ENCODE peak calls at places on chromosomes 11 and 22, in nine cellular contexts. E is kidney tubule cell, S is HTR-8/SVneo, M is T-helper 2 cell, J is breast epithelium, I is hepatic stellate cell, D is NCI-H345, Q is H9, F is AG08395. Y is an unnamed sample.

GRCh38 chr11:122661182-122661945 is 5.8 kb downstream of the UBASH3B start:
- DNase-seq in E (peak; percentile 58), S (peak; percentile 75), M (no peak), J (no peak), I (peak; percentile 59), D (peak; percentile 94), Q (no peak), F (peak; percentile 83), Y (no peak)

GRCh38 chr11:201936-202335 is 5.3 kb downstream of the BET1L start:
- DNase-seq in E (no peak), S (no peak), M (no peak), J (no peak), I (no peak), D (no peak), Q (no peak), F (no peak), Y (no peak)

GRCh38 chr11:45455536-45455935 is 169.4 kb upstream of the SYT13 start:
- DNase-seq in E (no peak), S (no peak), M (no peak), J (no peak), I (no peak), D (no peak), Q (no peak), F (no peak), Y (no peak)

GRCh38 chr22:24953294-24954113 is 988 bp downstream of the KIAA1671 start:
- DNase-seq in E (peak; percentile 32), S (no peak), M (no peak), J (no peak), I (no peak), D (no peak), Q (no peak), F (no peak), Y (no peak)

GRCh38 chr11:47886096-47886495 is 37.9 kb upstream of the NUP160 start:
- DNase-seq in E (peak; percentile 18), S (peak; percentile 51), M (no peak), J (no peak), I (peak; percentile 70), D (no peak), Q (no peak), F (peak; percentile 84), Y (peak; percentile 48)

GRCh38 chr11:132205496-132205895 is 835.1 kb downstream of the NTM start:
- DNase-seq in E (no peak), S (no peak), M (no peak), J (no peak), I (no peak), D (no peak), Q (no peak), F (no peak), Y (no peak)

GRCh38 chr22:34973926-34974325 is 92.0 kb upstream of the ISX start:
- DNase-seq in E (peak; percentile 57), S (no peak), M (no peak), J (no peak), I (no peak), D (no peak), Q (no peak), F (peak; percentile 64), Y (no peak)

GRCh38 chr11:114166897-114167323 is 107.4 kb downstream of the ZBTB16 start:
- DNase-seq in E (peak; percentile 62), S (peak; percentile 50), M (peak; percentile 58), J (no peak), I (peak; percentile 53), D (peak; percentile 69), Q (no peak), F (peak; percentile 82), Y (no peak)

GRCh38 chr11:128342511-128343133 is 244.7 kb downstream of the ETS1 start:
- DNase-seq in E (peak; percentile 78), S (no peak), M (peak; percentile 67), J (no peak), I (no peak), D (peak; percentile 96), Q (no peak), F (peak; percentile 69), Y (no peak)

GRCh38 chr11:129109701-129110100 is 82.4 kb downstream of the ARHGAP32 start:
- DNase-seq in E (no peak), S (no peak), M (no peak), J (no peak), I (no peak), D (no peak), Q (no peak), F (no peak), Y (no peak)

GRCh38 chr11:66068154-66068821 is 1.8 kb upstream of the PACS1 start:
- DNase-seq in E (peak; percentile 74), S (peak; percentile 94), M (peak; percentile 55), J (peak; percentile 73), I (peak; percentile 71), D (peak; percentile 79), Q (peak; percentile 90), F (peak; percentile 65), Y (peak; percentile 71)

GRCh38 chr11:17918049-17918605 is 94.7 kb downstream of the SERGEF start:
- DNase-seq in E (no peak), S (no peak), M (no peak), J (no peak), I (no peak), D (no peak), Q (peak; percentile 48), F (no peak), Y (no peak)

GRCh38 chr11:130455493-130456127 is 7.2 kb downstream of the ADAMTS15 start:
- DNase-seq in E (peak; percentile 47), S (no peak), M (no peak), J (no peak), I (no peak), D (no peak), Q (no peak), F (no peak), Y (no peak)

GRCh38 chr11:8206251-8207079 is 37.6 kb upstream of the RIC3 start:
- DNase-seq in E (no peak), S (no peak), M (no peak), J (no peak), I (no peak), D (no peak), Q (peak; percentile 77), F (no peak), Y (no peak)

GRCh38 chr11:78290293-78291176 is 101.8 kb downstream of the USP35 start:
- DNase-seq in E (peak; percentile 14), S (peak; percentile 32), M (no peak), J (no peak), I (no peak), D (no peak), Q (no peak), F (peak; percentile 44), Y (no peak)

GRCh38 chr11:111801135-111801534 is 34.9 kb upstream of the PPP2R1B start:
- DNase-seq in E (no peak), S (no peak), M (no peak), J (no peak), I (no peak), D (no peak), Q (no peak), F (no peak), Y (no peak)

GRCh38 chr11:117563556-117563955 is 233.5 kb downstream of the DSCAML1 start:
- DNase-seq in E (no peak), S (no peak), M (no peak), J (no peak), I (no peak), D (no peak), Q (no peak), F (no peak), Y (no peak)

GRCh38 chr22:22431271-22432220 is 77.0 kb downstream of the ZNF280B start:
- DNase-seq in E (peak; percentile 56), S (peak; percentile 44), M (no peak), J (no peak), I (peak; percentile 63), D (peak; percentile 30), Q (peak; percentile 74), F (peak; percentile 74), Y (peak; percentile 29)

GRCh38 chr22:46842606-46843005 is 80.2 kb downstream of the TBC1D22A start:
- DNase-seq in E (no peak), S (no peak), M (no peak), J (no peak), I (no peak), D (peak; percentile 89), Q (no peak), F (no peak), Y (no peak)

GRCh38 chr11:47376183-47376542 is 2.2 kb downstream of the SPI1 start:
- DNase-seq in E (peak; percentile 63), S (no peak), M (no peak), J (no peak), I (no peak), D (no peak), Q (no peak), F (no peak), Y (no peak)

GRCh38 chr11:77506857-77507256 is 33.0 kb upstream of the PAK1 start:
- DNase-seq in E (peak; percentile 36), S (peak; percentile 33), M (no peak), J (no peak), I (no peak), D (peak; percentile 28), Q (no peak), F (no peak), Y (no peak)

GRCh38 chr11:121931748-121932352 is 184.2 kb downstream of the BLID start:
- DNase-seq in E (no peak), S (no peak), M (no peak), J (no peak), I (no peak), D (no peak), Q (no peak), F (no peak), Y (no peak)

GRCh38 chr22:44023404-44024287 is 456 bp upstream of the PARVB start:
- DNase-seq in E (peak; percentile 55), S (peak; percentile 36), M (no peak), J (no peak), I (peak; percentile 65), D (no peak), Q (peak; percentile 42), F (peak; percentile 61), Y (no peak)

GRCh38 chr11:60251485-60252207 is 8.7 kb upstream of the MS4A4E start:
- DNase-seq in E (no peak), S (peak; percentile 3), M (no peak), J (no peak), I (no peak), D (no peak), Q (peak; percentile 39), F (peak; percentile 4), Y (no peak)

GRCh38 chr11:11045156-11045670 is 187.4 kb upstream of the ZBED5 start:
- DNase-seq in E (no peak), S (no peak), M (no peak), J (no peak), I (no peak), D (no peak), Q (no peak), F (no peak), Y (no peak)

GRCh38 chr22:28771195-28771791 is 1.2 kb upstream of the CCDC117 start:
- DNase-seq in E (no peak), S (no peak), M (no peak), J (no peak), I (no peak), D (peak; percentile 62), Q (no peak), F (no peak), Y (no peak)

GRCh38 chr11:114796954-114797721 is 118.8 kb downstream of the NXPE2 start:
- DNase-seq in E (peak; percentile 11), S (no peak), M (no peak), J (no peak), I (no peak), D (no peak), Q (no peak), F (no peak), Y (no peak)

GRCh38 chr11:6556139-6556949 is 47.1 kb downstream of the RRP8 start:
- DNase-seq in E (peak; percentile 61), S (no peak), M (no peak), J (no peak), I (no peak), D (no peak), Q (no peak), F (no peak), Y (no peak)

GRCh38 chr11:66909181-66909580 is 49.0 kb downstream of the PC start:
- DNase-seq in E (no peak), S (no peak), M (no peak), J (no peak), I (no peak), D (no peak), Q (no peak), F (no peak), Y (no peak)

GRCh38 chr11:118438314-118438931 is 2.1 kb downstream of the KMT2A start:
- DNase-seq in E (peak; percentile 71), S (peak; percentile 59), M (peak; percentile 57), J (no peak), I (peak; percentile 81), D (peak; percentile 17), Q (peak; percentile 63), F (peak; percentile 77), Y (peak; percentile 37)

GRCh38 chr11:110565344-110565684 is 135.6 kb downstream of the FDX1 start:
- DNase-seq in E (no peak), S (peak; percentile 27), M (no peak), J (no peak), I (no peak), D (no peak), Q (peak; percentile 64), F (peak; percentile 38), Y (no peak)

Y was measured in H54.